ENCODE peak calls at places on chromosomes 7 and 10, in seven cellular contexts. K is foreskin fibroblast, M is AG09319, P is psoas muscle, G is lower leg skin, F is endothelial cell, S is HFF-Myc. H is an unnamed sample.

GRCh38 chr7:80244206-80244956 is 109.8 kb downstream of the GNAI1 start:
- DNase-seq in K (no peak), P (no peak), F (no peak), G (no peak), M (no peak), S (no peak), H (no peak)

GRCh38 chr10:70106958-70107791 is 25.4 kb downstream of the AIFM2 start:
- DNase-seq in P (no peak), G (no peak), S (no peak), M (no peak), F (peak), K (no peak), H (peak)

GRCh38 chr10:49534670-49535381 is 4.1 kb downstream of the ERCC6 start:
- DNase-seq in F (no peak), K (peak), P (no peak), S (peak), M (no peak), G (no peak), H (no peak)

GRCh38 chr10:81073155-81073554 is 535.5 kb downstream of the SH2D4B start:
- DNase-seq in G (no peak), K (no peak), F (no peak), M (no peak), S (no peak), P (no peak), H (no peak)

GRCh38 chr7:148611692-148612091 is 21.1 kb downstream of the C7orf33 start:
- DNase-seq in F (no peak), G (no peak), M (no peak), P (no peak), K (no peak), S (no peak), H (no peak)

GRCh38 chr10:6528198-6528950 is 51.7 kb downstream of the PRKCQ start:
- DNase-seq in S (no peak), G (no peak), M (no peak), K (no peak), F (no peak), P (no peak), H (no peak)

GRCh38 chr7:33677556-33677955 is 227.8 kb upstream of the BMPER start:
- DNase-seq in F (no peak), G (no peak), M (no peak), K (peak), P (no peak), S (no peak), H (no peak)

GRCh38 chr7:76062254-76062653 is 14.3 kb downstream of the MDH2 start:
- DNase-seq in K (no peak), P (no peak), S (no peak), F (no peak), M (no peak), G (no peak), H (no peak)

GRCh38 chr7:45203947-45204445 is 46.4 kb downstream of the RAMP3 start:
- DNase-seq in M (peak), S (no peak), P (peak), G (no peak), K (peak), F (no peak), H (no peak)

GRCh38 chr10:23120001-23120934 is 24.9 kb downstream of the MSRB2 start:
- DNase-seq in M (no peak), S (no peak), G (no peak), F (no peak), K (no peak), P (no peak), H (no peak)

GRCh38 chr10:61747341-61747740 is 84.6 kb downstream of the CABCOCO1 start:
- DNase-seq in M (no peak), F (no peak), S (no peak), K (no peak), P (no peak), G (no peak), H (no peak)
- TF ChIP-seq CTCF in M (no peak), F (no peak), S (no peak), K (no peak), P (no peak), G (no peak), H (no peak)

DNA sequence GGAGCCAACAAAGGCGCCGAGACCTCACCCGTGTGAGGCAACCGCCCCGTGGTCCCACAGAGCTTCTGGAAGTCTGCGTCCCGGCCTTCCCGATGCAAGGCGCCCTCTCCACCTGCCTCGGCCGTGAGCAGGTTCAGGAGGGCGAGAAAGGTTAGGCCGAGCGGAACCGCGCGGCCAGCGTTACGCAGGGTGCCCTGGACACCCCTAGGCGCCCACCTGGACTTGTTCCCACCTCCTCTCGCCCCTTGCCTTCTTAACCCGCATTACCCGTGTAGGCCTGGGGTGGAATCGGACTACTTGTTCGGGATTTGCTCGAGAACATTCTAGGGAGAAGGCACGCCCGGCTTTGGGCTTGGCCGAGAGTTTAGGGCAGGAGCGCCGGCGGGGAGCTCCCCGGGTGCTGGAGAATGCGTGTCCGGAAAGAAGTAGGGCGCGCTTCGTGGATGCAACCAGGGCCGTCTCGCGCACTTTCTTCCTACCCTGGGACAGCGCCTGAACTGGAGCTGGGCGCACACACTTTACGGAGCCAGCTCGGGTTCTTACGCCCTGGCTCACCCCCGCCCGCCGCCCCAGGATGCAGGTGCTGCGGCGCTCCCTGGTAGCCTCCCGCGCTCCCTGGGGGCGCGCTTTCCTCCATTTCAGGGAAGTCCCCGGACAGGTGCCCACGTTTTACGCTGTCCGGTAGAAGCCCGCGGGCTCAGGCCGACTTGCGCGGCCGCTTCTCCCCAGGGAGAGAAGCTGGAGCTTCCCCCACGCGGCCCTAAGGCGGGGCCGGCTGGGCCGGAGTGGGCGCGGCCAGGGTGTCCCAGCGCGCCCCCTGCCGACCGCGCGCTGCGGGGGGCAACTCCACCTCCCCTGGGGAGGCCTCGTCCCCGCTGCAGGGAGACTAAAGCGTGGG is 74.5 kb downstream of the INSIG1 start:
- DNase-seq in G (no peak), K (no peak), M (no peak), P (peak), S (no peak), F (no peak), H (no peak)
- TF ChIP-seq CTCF in G (no peak), K (no peak), M (peak), P (peak), S (peak), F (peak), H (peak)

DNA sequence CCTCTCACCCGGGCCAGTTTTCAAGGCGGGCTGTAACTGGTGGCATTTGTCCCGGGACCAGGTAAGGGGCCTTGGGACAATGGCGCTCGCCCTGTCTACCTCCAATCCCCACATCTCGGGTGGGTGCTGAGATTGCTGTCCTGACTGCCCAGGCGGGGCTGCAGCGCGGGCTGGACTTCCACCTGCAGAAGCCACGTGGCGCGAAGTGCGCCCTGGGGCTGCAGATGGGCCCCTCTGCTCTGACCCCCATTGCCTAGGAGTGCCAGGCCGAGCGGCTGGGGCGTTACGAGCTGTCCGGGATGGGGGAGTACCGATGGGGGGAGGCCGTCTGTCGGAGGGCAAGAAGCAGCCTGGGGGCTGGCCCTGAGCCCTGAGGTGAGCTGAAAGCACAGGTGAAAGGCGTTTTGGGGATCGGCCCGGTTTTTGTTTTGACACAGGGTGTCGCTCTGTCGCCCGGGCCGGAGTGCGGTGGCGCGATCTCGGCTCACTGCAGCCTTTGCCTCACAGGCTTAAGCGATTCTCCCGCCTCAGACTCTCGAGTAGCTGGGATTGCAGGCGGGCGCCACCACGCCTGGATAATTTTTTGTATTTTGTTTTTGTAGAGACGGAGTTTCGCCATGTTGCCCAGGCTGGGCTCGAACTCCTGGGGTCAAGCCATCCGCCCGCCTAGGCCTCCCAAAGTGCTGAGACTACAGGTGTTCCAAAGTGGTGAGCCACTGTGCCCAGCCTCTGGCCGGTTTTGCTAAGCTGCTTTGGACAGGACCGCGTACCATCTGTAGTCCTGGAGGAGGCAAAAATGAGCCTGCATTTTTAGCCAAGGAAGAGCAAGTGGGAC is at the start of gene SFXN2:
- DNase-seq in M (no peak), G (no peak), P (no peak), F (no peak), K (no peak), S (no peak), H (peak)
- TF ChIP-seq CTCF in M (no peak), G (no peak), P (no peak), F (no peak), K (no peak), S (no peak), H (no peak)

DNA sequence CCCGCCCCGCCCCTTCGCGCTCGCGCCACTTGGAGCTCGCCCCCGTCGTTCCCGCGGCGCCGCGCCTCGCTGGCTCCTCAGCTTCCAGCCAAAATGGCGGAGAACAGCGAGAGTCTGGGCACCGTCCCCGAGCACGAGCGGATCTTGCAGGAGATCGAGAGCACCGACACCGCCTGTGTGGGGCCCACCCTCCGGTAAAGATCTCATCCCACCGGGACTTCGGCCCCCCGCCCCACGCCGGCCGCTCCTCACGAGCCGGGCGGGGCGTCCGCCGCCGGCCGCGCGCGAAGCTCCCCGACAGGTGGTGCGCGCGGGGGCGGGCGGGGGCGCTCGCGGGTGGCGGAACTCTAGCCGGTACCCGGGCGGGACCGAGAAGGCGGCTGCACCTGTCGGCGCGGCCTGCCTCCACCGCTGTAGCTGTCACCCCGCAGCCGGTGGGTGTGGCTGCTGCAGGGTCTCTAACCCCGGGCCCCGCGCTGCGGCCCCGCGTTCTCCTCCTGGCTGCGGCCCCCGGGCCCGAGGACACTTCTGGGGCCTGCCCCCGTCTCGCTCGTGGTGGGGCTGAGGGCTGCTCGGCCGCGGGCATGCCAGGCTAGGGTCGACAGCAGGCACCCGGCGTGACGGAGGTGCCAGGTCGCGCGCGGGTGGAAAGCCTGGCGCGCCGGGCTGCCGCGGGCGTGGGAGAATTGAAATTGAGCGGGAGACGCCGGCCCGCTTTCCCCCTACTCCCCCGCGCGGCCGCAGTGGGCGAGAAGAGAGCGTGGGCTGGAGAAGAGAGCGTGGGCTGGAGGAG is at the start of gene EXOC6:
- DNase-seq in G (peak), K (peak), P (peak), M (peak), F (peak), S (peak), H (peak)
- TF ChIP-seq CTCF in G (no peak), K (no peak), P (peak), M (peak), F (peak), S (no peak), H (no peak)

DNA sequence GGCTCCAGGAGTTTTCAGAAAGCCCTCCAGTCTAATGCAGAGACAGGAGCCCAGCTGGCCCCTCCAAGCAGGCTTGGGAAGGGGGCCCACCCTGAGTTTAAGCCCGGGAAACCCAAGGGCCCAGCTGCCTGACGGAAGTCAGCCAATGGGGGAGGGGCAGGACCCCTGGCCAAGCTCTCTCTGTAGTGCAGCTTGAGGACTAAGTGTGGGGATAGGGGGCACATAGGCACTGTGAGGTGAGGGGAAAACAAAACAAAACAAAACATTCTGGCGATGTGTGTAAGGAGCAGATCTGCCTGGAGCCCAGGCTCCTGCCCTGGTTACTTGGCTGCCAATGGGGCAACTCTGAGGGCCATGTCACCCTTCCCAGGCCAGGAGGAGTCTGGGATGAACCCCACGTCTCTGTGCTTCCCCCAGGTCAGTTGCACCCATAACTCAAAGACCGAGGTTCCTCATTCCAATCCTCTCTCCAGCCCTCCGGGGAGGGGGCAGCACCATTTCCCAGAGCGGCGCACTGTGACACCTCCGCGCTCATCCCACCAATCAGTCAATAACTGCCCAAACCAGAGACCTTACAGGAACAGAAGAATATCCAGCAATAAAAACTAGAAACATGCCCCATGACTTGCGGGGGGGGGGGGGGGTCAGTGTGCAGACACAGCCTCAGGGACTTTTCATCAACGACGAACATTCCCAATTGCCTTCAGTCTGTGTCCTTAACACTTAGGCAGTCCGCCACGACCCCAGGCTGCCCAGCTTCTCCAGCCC is 1.7 kb downstream of the CXCL12 start:
- DNase-seq in P (no peak), K (no peak), F (no peak), S (no peak), G (no peak), M (no peak), H (no peak)
- TF ChIP-seq CTCF in P (no peak), K (no peak), F (no peak), S (no peak), G (no peak), M (no peak), H (no peak)

GRCh38 chr10:121823993-121824463 is 103.8 kb downstream of the ATE1 start:
- DNase-seq in S (peak), M (peak), G (no peak), P (no peak), F (peak), K (peak), H (no peak)
- TF ChIP-seq CTCF in S (peak), M (peak), G (no peak), P (peak), F (peak), K (peak), H (peak)

GRCh38 chr10:76301950-76302349 is 870.5 kb downstream of the LRMDA start:
- DNase-seq in K (no peak), M (no peak), P (no peak), F (no peak), G (no peak), S (no peak), H (no peak)
- TF ChIP-seq CTCF in K (no peak), M (peak), P (no peak), F (no peak), G (no peak), S (no peak), H (peak)

DNA sequence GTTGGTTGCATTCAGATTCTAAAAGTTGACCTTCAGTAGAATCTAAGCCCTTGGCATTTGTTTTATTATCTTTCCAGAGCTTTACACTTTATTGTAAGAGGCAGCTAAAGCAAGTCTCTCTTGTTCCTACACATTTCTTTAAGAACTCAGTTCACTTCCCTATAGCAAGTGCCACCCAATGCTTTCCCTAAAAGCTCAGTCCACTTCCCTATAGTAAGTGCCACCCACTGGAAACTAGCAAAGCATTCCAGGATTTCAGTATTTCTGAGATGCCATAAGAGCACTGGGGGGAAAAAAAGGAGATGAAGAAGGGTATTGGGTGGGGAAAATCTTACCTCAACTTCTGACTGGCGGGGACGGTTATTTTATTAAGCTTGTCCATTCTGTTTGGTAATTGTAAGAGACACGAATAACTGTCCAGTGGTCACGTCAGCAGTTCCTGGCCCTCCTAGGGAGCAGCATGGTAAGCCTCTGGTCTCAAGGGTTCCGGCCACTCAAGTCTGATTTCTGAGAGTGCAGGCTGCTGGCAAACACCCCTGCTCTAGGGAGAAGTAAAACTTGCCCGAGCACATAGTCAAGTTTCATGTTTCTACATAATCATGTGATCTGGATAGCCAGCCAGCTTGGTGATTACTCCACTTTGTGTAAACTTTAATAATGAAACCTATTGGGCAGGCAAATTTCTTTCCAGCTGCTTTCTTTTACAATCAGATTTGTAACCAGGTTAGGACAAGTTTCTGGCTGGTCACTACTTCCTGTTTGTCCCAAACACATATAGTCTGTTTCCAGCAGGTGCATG is at the start of gene BLNK:
- DNase-seq in K (peak), P (peak), F (no peak), M (peak), S (no peak), G (peak), H (no peak)
- TF ChIP-seq CTCF in K (no peak), P (no peak), F (no peak), M (no peak), S (no peak), G (no peak), H (no peak)

DNA sequence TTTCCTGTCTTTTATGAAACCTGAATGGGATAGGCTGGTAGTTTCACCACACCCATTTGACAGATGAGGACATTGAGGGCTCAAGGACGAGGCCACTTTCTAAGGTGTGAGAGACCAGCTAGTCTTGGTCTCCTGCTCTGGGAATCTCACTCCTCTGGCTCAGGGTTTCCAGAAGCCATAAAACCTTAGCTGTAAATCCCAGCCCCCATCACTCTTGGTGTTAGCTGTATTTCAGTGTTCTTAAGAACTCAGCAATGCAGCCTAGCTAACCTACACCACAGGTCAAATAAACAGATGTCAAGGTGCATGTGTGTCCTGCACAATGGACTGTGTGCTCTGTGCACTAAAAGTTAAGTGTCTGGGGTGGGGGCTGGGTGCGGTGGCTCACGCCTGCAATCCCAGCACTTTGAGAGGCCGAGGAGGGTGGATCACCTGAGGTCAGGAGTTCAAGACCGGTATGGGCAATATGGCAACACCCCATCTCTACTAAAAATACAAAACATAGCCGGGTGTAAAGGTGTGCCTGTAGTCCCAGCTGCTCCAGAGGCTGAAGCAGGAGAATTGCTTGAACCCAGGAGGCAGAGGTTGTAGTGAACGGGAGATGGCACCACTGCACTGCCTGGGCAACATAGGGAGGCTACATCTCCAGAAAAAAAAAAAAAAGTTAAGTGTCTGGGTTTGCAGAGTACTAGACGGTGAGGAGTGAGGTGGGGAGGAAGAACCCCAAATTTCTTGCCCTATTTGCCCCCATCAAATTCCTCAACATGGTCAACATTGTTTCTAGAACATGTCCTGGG is 547 bp upstream of the EPO start:
- DNase-seq in F (no peak), G (no peak), P (no peak), K (peak), S (no peak), M (no peak), H (no peak)
- TF ChIP-seq CTCF in F (no peak), G (no peak), P (no peak), K (peak), S (peak), M (peak), H (no peak)

DNA sequence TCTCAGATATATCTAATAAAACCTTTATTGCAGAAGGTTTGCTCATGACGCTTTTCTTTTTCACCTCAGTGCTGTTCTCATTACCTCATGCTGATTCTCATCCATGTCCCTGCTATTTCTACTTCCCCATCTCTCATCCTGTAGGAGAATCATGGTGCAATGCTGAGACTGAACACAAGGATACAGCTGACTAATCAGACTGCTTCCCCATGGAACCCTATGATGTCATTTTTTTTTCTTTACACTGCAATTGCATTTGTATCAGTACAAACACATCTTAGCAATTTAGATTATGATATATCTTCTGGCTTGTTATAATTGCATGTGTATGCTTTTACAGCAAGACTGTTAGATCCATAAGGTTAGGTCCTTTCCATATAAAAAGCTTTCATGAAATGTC is 93.7 kb downstream of the SEMA3A start:
- DNase-seq in K (peak), F (no peak), P (no peak), S (no peak), M (no peak), G (no peak), H (no peak)
- TF ChIP-seq CTCF in K (no peak), F (peak), P (no peak), S (no peak), M (no peak), G (no peak), H (peak)

H was measured in glutamatergic neuron.